ENCODE peak calls at places on chromosomes 1 and 21, in four cellular contexts. G is ovary, V is WTC11, S is WERI-Rb-1. T is an unnamed sample.

GRCh38 chr1:65882091-65882490 is 89.4 kb downstream of the PDE4B start:
- DNase-seq in G (no peak), V (no peak), S (no peak), T (no peak)

GRCh38 chr1:245437401-245437800 is 282.6 kb downstream of the KIF26B start:
- DNase-seq in G (no peak), V (no peak), S (no peak), T (no peak)

GRCh38 chr1:147853391-147853790 is 49.2 kb upstream of the GJA8 start:
- DNase-seq in G (no peak), V (no peak), S (no peak), T (no peak)

GRCh38 chr1:167934407-167935251 is 1.9 kb upstream of the DCAF6 start:
- DNase-seq in G (no peak), V (no peak), S (no peak), T (no peak)

GRCh38 chr1:39676951-39677350 is 5.0 kb upstream of the NT5C1A start:
- DNase-seq in G (no peak), V (no peak), S (no peak), T (no peak)

GRCh38 chr1:93816970-93817738 is 61.9 kb downstream of the DNTTIP2 start:
- DNase-seq in G (no peak), V (no peak), S (peak; percentile 11), T (peak; percentile 35)

GRCh38 chr1:181122227-181122626 is 33.7 kb downstream of the IER5 start:
- DNase-seq in G (no peak), V (no peak), S (no peak), T (no peak)

GRCh38 chr1:156401681-156402081 is 32.7 kb downstream of the RHBG start:
- DNase-seq in G (no peak), V (peak; percentile 67), S (no peak), T (no peak)

GRCh38 chr21:41663805-41664788 is 102.8 kb downstream of the RIPK4 start:
- DNase-seq in G (peak; percentile 13), V (no peak), S (no peak), T (no peak)

GRCh38 chr1:22978299-22978698 is 5.6 kb upstream of the LACTBL1 start:
- DNase-seq in G (no peak), V (no peak), S (no peak), T (no peak)

GRCh38 chr1:241917487-241917886 is 40.1 kb upstream of the BECN2 start:
- DNase-seq in G (no peak), V (no peak), S (no peak), T (no peak)

GRCh38 chr21:17513214-17514123 is 626 bp downstream of the CXADR start:
- DNase-seq in G (peak; percentile 42), V (peak; percentile 31), S (peak; percentile 33), T (peak; percentile 37)

GRCh38 chr1:53049574-53049967 is 12.4 kb upstream of the PODN start:
- DNase-seq in G (no peak), V (no peak), S (no peak), T (no peak)

GRCh38 chr1:72207059-72207458 is 75.3 kb downstream of the NEGR1 start:
- DNase-seq in G (no peak), V (no peak), S (no peak), T (no peak)

GRCh38 chr1:17553970-17554369 is 14.5 kb downstream of the ARHGEF10L start:
- DNase-seq in G (no peak), V (no peak), S (no peak), T (no peak)

GRCh38 chr1:52365091-52365745 is 787 bp downstream of the CC2D1B start:
- DNase-seq in G (peak; percentile 73), V (peak; percentile 26), S (peak; percentile 77), T (no peak)

GRCh38 chr21:16993416-16994044 is 519.3 kb upstream of the CXADR start:
- DNase-seq in G (no peak), V (no peak), S (no peak), T (no peak)

GRCh38 chr1:81493102-81493864 is 307.5 kb upstream of the ADGRL2 start:
- DNase-seq in G (no peak), V (no peak), S (no peak), T (no peak)

GRCh38 chr1:3632298-3632697 is 7.5 kb downstream of the TPRG1L start:
- DNase-seq in G (no peak), V (peak; percentile 5), S (no peak), T (no peak)

GRCh38 chr21:43619856-43620255 is 39.4 kb downstream of the HSF2BP start:
- DNase-seq in G (no peak), V (no peak), S (no peak), T (no peak)

GRCh38 chr1:19160831-19161230 is 49.2 kb downstream of the UBR4 start:
- DNase-seq in G (no peak), V (no peak), S (no peak), T (no peak)

GRCh38 chr1:47211796-47212269 is 20.2 kb downstream of the TAL1 start:
- DNase-seq in G (no peak), V (no peak), S (no peak), T (peak; percentile 75)

GRCh38 chr1:94020764-94021579 is 100.0 kb downstream of the ABCA4 start:
- DNase-seq in G (no peak), V (no peak), S (no peak), T (no peak)

GRCh38 chr1:23452011-23452411 is 27.5 kb upstream of the TCEA3 start:
- DNase-seq in G (no peak), V (no peak), S (no peak), T (no peak)

DNA sequence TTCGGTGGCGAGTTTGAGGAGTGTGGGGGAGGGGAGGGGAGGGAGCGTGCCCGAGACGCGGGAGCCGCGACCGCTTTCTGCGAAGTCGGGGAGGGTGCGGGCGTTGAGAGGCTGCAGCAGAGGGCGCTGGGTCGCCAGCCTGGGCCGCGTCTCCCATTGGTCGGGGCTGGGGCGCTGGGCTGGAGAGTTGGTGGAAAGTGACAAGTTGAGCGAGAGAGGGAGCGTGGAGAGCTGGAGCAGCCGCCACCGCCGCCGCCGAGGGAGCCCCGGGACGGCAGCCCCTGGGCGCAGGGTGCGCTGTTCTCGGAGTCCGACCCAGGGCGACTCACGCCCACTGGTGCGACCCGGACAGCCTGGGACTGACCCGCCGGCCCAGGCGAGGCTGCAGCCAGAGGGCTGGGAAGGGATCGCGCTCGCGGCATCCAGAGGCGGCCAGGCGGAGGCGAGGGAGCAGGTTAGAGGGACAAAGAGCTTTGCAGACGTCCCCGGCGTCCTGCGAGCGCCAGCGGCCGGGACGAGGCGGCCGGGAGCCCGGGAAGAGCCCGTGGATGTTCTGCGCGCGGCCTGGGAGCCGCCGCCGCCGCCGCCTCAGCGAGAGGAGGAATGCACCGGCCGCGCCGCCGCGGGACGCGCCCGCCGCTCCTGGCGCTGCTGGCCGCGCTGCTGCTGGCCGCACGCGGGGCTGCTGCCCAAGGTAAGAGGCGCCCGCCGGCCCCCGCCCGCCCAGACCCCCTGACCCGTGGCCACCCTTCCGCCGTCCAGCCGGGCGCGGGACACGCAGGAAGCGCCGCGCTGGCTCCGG is at the start of gene ROR1:
- DNase-seq in G (peak; percentile 90), V (peak; percentile 95), S (peak; percentile 93), T (peak; percentile 89)
- TF ChIP-seq CTCF in G (peak; percentile 63), V (no peak), S (peak; percentile 81), T (peak; percentile 26)

GRCh38 chr1:28840928-28841544 is 29.1 kb downstream of the OPRD1 start:
- DNase-seq in G (no peak), V (no peak), S (no peak), T (no peak)
- TF ChIP-seq CTCF in G (no peak), V (no peak), S (peak; percentile 26), T (no peak)

DNA sequence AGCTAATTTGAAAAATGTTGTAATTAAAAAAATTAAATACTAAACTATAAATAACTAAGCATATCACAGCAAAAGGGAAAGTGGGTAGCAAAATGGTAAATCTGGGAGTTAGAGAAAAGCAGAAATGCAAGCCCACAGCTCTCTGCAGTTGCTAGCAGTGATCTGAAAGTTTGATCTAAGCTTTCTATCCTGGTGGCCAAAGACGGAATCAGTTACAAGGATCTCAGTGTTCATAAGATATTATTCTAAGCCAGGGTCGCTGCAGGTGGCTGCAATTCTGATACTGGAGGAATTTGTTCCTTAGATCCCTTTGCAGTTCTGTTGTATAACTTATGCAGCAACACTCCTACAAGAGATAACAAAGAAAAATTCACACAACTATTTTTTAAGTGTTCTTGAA is 363.7 kb downstream of the SETD4 start:
- DNase-seq in G (no peak), V (no peak), S (no peak), T (no peak)
- TF ChIP-seq CTCF in G (peak; percentile 4), V (no peak), S (no peak), T (no peak)

GRCh38 chr1:97186381-97186780 is 464.8 kb downstream of the PTBP2 start:
- DNase-seq in G (no peak), V (peak; percentile 25), S (peak; percentile 15), T (peak; percentile 8)
- TF ChIP-seq CTCF in G (no peak), V (no peak), S (no peak), T (no peak)

DNA sequence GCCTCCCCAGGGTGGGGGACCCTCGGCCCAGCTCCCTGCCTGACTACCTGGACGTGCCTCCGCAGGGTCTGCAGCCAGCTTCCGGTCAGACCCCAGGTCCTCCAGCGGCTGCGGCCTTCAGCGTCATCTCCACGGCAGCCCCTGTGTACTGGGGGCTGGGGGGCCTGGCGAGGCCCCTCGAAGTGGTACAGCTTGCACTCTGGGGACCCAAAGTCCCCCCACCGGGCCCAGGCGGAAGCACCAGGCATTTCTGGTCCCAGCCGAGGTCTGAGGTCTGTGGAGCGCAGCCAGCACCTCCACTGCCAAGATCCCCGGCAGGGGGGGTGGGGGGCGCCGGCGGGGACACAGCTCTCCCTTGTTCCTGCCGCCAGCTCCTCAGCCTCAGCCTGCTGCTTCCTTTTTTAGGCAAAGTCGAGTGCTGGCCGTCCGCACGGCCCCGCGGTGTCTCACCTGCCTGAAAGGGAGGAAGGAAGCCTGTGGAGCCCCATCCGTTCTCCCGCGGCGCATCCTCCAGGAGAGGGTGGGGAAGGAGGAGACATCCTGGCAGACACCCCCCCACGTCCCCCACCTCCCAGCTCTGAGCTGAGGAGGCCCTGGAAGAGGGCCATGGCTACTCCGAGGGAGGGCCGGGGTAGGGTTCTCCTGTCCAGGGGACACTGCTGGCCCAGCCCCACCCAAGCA is 1.2 kb upstream of the VWA1 start:
- DNase-seq in G (peak; percentile 89), V (peak; percentile 72), S (no peak), T (peak; percentile 56)
- TF ChIP-seq CTCF in G (no peak), V (no peak), S (no peak), T (no peak)

GRCh38 chr21:39094847-39095525 is 88.3 kb downstream of the PSMG1 start:
- DNase-seq in G (no peak), V (no peak), S (no peak), T (no peak)
- TF ChIP-seq CTCF in G (no peak), V (no peak), S (no peak), T (no peak)